ENCODE peak calls at places on chromosomes 1 and 21, in eight cellular contexts. J is GM04503; Z is ACHN; G is naive thymus-derived CD8-positive, alpha-beta T cell; F is C1 segment of cervical spinal cord; Q is activated CD8-positive, alpha-beta memory T cell treated with anti-CD3 and anti-CD28 coated beads for 48 hours; U is GM04504; W is GM23338. E is an unnamed sample.

GRCh38 chr1:237201155-237201554 is 159.2 kb downstream of the RYR2 start:
- DNase-seq in J (no peak), Z (no peak), G (no peak), F (no peak), Q (no peak), U (no peak), W (no peak), E (no peak)

GRCh38 chr21:45297329-45297728 is 9.6 kb upstream of the POFUT2 start:
- DNase-seq in J (no peak), Z (no peak), G (no peak), F (no peak), Q (no peak), U (no peak), W (no peak), E (no peak)

GRCh38 chr1:224616761-224617409 is 768 bp downstream of the CNIH3 start:
- DNase-seq in J (no peak), Z (no peak), G (no peak), F (no peak), Q (no peak), U (no peak), W (peak), E (no peak)

GRCh38 chr1:68147534-68147933 is 84.8 kb downstream of the WLS start:
- DNase-seq in J (no peak), Z (no peak), G (no peak), F (no peak), Q (no peak), U (no peak), W (no peak), E (no peak)

GRCh38 chr21:32888971-32889370 is 117.4 kb upstream of the PAXBP1 start:
- DNase-seq in J (peak), Z (no peak), G (no peak), F (no peak), Q (no peak), U (peak), W (peak), E (no peak)

GRCh38 chr1:227889863-227890405 is 57.8 kb downstream of the WNT9A start:
- DNase-seq in J (no peak), Z (no peak), G (no peak), F (no peak), Q (no peak), U (no peak), W (no peak), E (no peak)

GRCh38 chr1:149925751-149926150 is 1.9 kb downstream of the SF3B4 start:
- DNase-seq in J (no peak), Z (no peak), G (no peak), F (no peak), Q (no peak), U (no peak), W (no peak), E (no peak)

GRCh38 chr1:156346636-156347035 is 8.3 kb downstream of the TSACC start:
- DNase-seq in J (peak), Z (no peak), G (no peak), F (no peak), Q (no peak), U (peak), W (peak), E (no peak)

GRCh38 chr1:199789141-199789540 is 238.4 kb upstream of the NR5A2 start:
- DNase-seq in J (no peak), Z (no peak), G (no peak), F (no peak), Q (no peak), U (no peak), W (no peak), E (no peak)

GRCh38 chr21:29347274-29347681 is 48.6 kb downstream of the BACH1 start:
- DNase-seq in J (no peak), Z (no peak), G (no peak), F (no peak), Q (no peak), U (no peak), W (no peak), E (no peak)

GRCh38 chr1:77282187-77282865 is 507 bp downstream of the AK5 start:
- DNase-seq in J (no peak), Z (peak), G (peak), F (no peak), Q (peak), U (no peak), W (peak), E (no peak)

GRCh38 chr1:95084317-95085176 is 11.8 kb upstream of the ALG14 start:
- DNase-seq in J (no peak), Z (peak), G (peak), F (no peak), Q (no peak), U (no peak), W (peak), E (no peak)

GRCh38 chr1:21105807-21106206 is 70.9 kb downstream of the EIF4G3 start:
- DNase-seq in J (no peak), Z (no peak), G (no peak), F (no peak), Q (no peak), U (no peak), W (no peak), E (no peak)

GRCh38 chr1:247054992-247055415 is 23.6 kb downstream of the ZNF670 start:
- DNase-seq in J (no peak), Z (no peak), G (no peak), F (no peak), Q (no peak), U (no peak), W (no peak), E (no peak)

GRCh38 chr1:156692409-156692957 is 12.9 kb downstream of the CRABP2 start:
- DNase-seq in J (no peak), Z (no peak), G (no peak), F (no peak), Q (no peak), U (no peak), W (no peak), E (no peak)

GRCh38 chr1:245096330-245097066 is 58.3 kb upstream of the KIF26B start:
- DNase-seq in J (no peak), Z (no peak), G (no peak), F (no peak), Q (no peak), U (no peak), W (no peak), E (no peak)

E was measured in left colon.